ENCODE peak calls at places on chromosome 7, in seven cellular contexts. R, T, L, P, O, V and F are unnamed samples. For H3K4me1, the result is how much of the 10 kb centered on the place peaks cover.

GRCh38 chr7:116783666-116784318 is 78.6 kb upstream of the CAPZA2 start:
- DNase-seq in R (no peak), T (no peak), L (no peak), P (no peak), O (no peak), V (no peak), F (no peak)

GRCh38 chr7:2063562-2064360 is 169.0 kb downstream of the MAD1L1 start:
- DNase-seq in R (no peak), T (no peak), L (no peak), P (no peak), O (no peak), V (no peak), F (no peak)

GRCh38 chr7:96414931-96415292 is 93.0 kb upstream of the SLC25A13 start:
- DNase-seq in R (peak), T (peak), L (no peak), P (peak), O (no peak), V (peak), F (no peak)

GRCh38 chr7:19362099-19362498 is 216.9 kb upstream of the FERD3L start:
- DNase-seq in R (no peak), T (no peak), L (no peak), P (no peak), O (no peak), V (no peak), F (no peak)

GRCh38 chr7:157336383-157337315 is at the start of gene DNAJB6:
- DNase-seq in R (peak), T (no peak), L (peak), P (peak), O (peak), V (peak), F (peak)

GRCh38 chr7:80896856-80897598 is 21.8 kb downstream of the SEMA3C start:
- DNase-seq in R (no peak), T (no peak), L (no peak), P (no peak), O (no peak), V (no peak), F (no peak)

GRCh38 chr7:81956520-81956919 is 186.7 kb upstream of the HGF start:
- DNase-seq in R (peak), T (peak), L (no peak), P (no peak), O (peak), V (no peak), F (no peak)

GRCh38 chr7:462173-463103 is 57.2 kb downstream of the PDGFA start:
- DNase-seq in R (no peak), T (no peak), L (no peak), P (no peak), O (no peak), V (no peak), F (peak)

GRCh38 chr7:18426564-18427226 is 68.9 kb upstream of the HDAC9 start:
- DNase-seq in R (no peak), T (peak), L (no peak), P (no peak), O (no peak), V (no peak), F (no peak)

GRCh38 chr7:155808551-155809331 is 3.5 kb downstream of the SHH start:
- DNase-seq in R (no peak), T (no peak), L (no peak), P (no peak), O (peak), V (no peak), F (peak)

GRCh38 chr7:79664884-79665676 is 211.6 kb upstream of the MAGI2 start:
- DNase-seq in R (no peak), T (no peak), L (no peak), P (no peak), O (no peak), V (no peak), F (no peak)

GRCh38 chr7:31767686-31768358 is 80.8 kb downstream of the PPP1R17 start:
- DNase-seq in R (no peak), T (no peak), L (no peak), P (peak), O (no peak), V (no peak), F (no peak)

GRCh38 chr7:11228515-11228914 is 254.8 kb downstream of the PHF14 start:
- DNase-seq in R (no peak), T (no peak), L (no peak), P (no peak), O (no peak), V (no peak), F (peak)

GRCh38 chr7:899806-900205 is 23.5 kb downstream of the GET4 start:
- DNase-seq in R (no peak), T (no peak), L (no peak), P (no peak), O (no peak), V (no peak), F (no peak)

GRCh38 chr7:47669178-47669878 is 87.4 kb upstream of the TNS3 start:
- DNase-seq in R (peak), T (no peak), L (peak), P (no peak), O (no peak), V (no peak), F (peak)

GRCh38 chr7:105885386-105886111 is 9.2 kb upstream of the ATXN7L1 start:
- DNase-seq in R (no peak), T (no peak), L (no peak), P (no peak), O (no peak), V (peak), F (no peak)

GRCh38 chr7:44705434-44705833 is 43.2 kb upstream of the ZMIZ2 start:
- DNase-seq in R (no peak), T (no peak), L (no peak), P (no peak), O (no peak), V (no peak), F (no peak)

GRCh38 chr7:73423519-73424485 is 9.8 kb upstream of the FZD9 start:
- DNase-seq in R (no peak), T (no peak), L (no peak), P (peak), O (no peak), V (no peak), F (no peak)

GRCh38 chr7:157397751-157398691 is 61.2 kb downstream of the DNAJB6 start:
- DNase-seq in R (peak), T (no peak), L (peak), P (peak), O (peak), V (peak), F (no peak)

GRCh38 chr7:111827863-111828504 is 265.7 kb upstream of the IMMP2L start:
- DNase-seq in R (no peak), T (no peak), L (no peak), P (no peak), O (no peak), V (no peak), F (no peak)

GRCh38 chr7:67392596-67393438 is 396.2 kb downstream of the TYW1 start:
- DNase-seq in R (no peak), T (no peak), L (no peak), P (peak), O (no peak), V (no peak), F (no peak)

GRCh38 chr7:18356195-18356645 is 139.3 kb upstream of the HDAC9 start:
- DNase-seq in R (peak), T (peak), L (no peak), P (no peak), O (peak), V (peak), F (no peak)

GRCh38 chr7:74033372-74034311 is 5.7 kb downstream of the ELN start:
- DNase-seq in R (no peak), T (no peak), L (peak), P (no peak), O (no peak), V (no peak), F (peak)

GRCh38 chr7:150733734-150734095 is 3.5 kb upstream of the GIMAP5 start:
- DNase-seq in R (no peak), T (no peak), L (no peak), P (no peak), O (no peak), V (no peak), F (no peak)

GRCh38 chr7:66837007-66837406 is 84.0 kb upstream of the TMEM248 start:
- DNase-seq in R (peak), T (no peak), L (no peak), P (peak), O (no peak), V (no peak), F (peak)

GRCh38 chr7:55185941-55186609 is 167.3 kb downstream of the EGFR start:
- DNase-seq in R (no peak), T (peak), L (peak), P (no peak), O (peak), V (no peak), F (no peak)

GRCh38 chr7:97752215-97752614 is 20.3 kb downstream of the TAC1 start:
- DNase-seq in R (no peak), T (no peak), L (no peak), P (no peak), O (no peak), V (no peak), F (no peak)

GRCh38 chr7:5494683-5495561 is 71.3 kb upstream of the TNRC18 start:
- DNase-seq in R (peak), T (no peak), L (peak), P (peak), O (peak), V (peak), F (peak)

GRCh38 chr7:27661776-27662489 is 750 bp downstream of the HIBADH start:
- DNase-seq in R (peak), T (no peak), L (peak), P (no peak), O (no peak), V (peak), F (no peak)

GRCh38 chr7:144110272-144110671 is 889 bp downstream of the OR2A2 start:
- DNase-seq in R (no peak), T (no peak), L (no peak), P (no peak), O (no peak), V (no peak), F (no peak)

GRCh38 chr7:167976-168791 is 24.2 kb upstream of the FAM20C start:
- DNase-seq in R (no peak), T (no peak), L (no peak), P (no peak), O (no peak), V (no peak), F (peak)

GRCh38 chr7:69439040-69439439 is 159.2 kb upstream of the AUTS2 start:
- DNase-seq in R (no peak), T (no peak), L (no peak), P (no peak), O (no peak), V (no peak), F (no peak)

DNA sequence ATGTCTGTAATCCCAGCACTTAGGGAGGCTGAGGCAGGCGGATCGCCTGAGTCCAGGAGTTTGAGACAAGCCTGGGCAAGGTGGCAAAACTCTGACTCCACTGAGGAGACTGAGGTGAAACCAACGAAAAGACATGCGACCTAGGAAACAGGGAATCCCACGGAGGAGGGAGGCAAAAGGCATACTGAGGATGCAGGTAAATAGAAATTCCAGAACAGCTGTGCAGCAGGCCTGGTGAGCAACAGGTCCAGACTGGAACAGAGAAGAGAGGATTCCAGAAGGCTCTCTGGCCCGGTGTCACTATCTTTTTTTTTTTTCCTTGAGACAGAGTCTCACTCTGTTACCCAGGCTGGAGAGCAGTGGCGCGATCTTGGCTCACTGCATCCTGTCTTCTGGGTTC is 7.3 kb downstream of the KLRG2 start:
- DNase-seq in R (no peak), T (no peak), L (no peak), P (no peak), O (no peak), V (no peak), F (no peak)
- H3K4me1 ChIP-seq in R (under half), T (under half), L (under half), P (under half), O (under half), V (under half), F (under half)

GRCh38 chr7:98802088-98802780 is 67.6 kb downstream of the TMEM130 start:
- DNase-seq in R (peak), T (no peak), L (peak), P (peak), O (peak), V (no peak), F (no peak)

GRCh38 chr7:98800996-98801395 is 68.8 kb downstream of the TMEM130 start:
- DNase-seq in R (no peak), T (no peak), L (no peak), P (no peak), O (no peak), V (no peak), F (no peak)

GRCh38 chr7:98807306-98807880 is 62.4 kb downstream of the TMEM130 start:
- DNase-seq in R (no peak), T (no peak), L (no peak), P (no peak), O (no peak), V (no peak), F (no peak)

GRCh38 chr7:98805956-98806838 is 63.6 kb downstream of the TMEM130 start:
- DNase-seq in R (no peak), T (no peak), L (no peak), P (no peak), O (no peak), V (no peak), F (no peak)

GRCh38 chr7:98802781-98803110 is 67.1 kb downstream of the TMEM130 start:
- DNase-seq in R (peak), T (no peak), L (no peak), P (no peak), O (no peak), V (no peak), F (no peak)
- H3K27ac ChIP-seq in R (peak), T (no peak), L (no peak), P (no peak), O (peak), V (no peak), F (no peak)

GRCh38 chr7:7976677-7977076 is 8.1 kb downstream of the GLCCI1 start:
- DNase-seq in R (no peak), T (no peak), L (no peak), P (no peak), O (no peak), V (no peak), F (no peak)
- H3K4me1 ChIP-seq in R (under half), T (under half), L (under half), P (under half), O (under half), V (under half), F (under half)

GRCh38 chr7:8000315-8000941 is 31.8 kb downstream of the GLCCI1 start:
- DNase-seq in R (no peak), T (no peak), L (no peak), P (no peak), O (no peak), V (no peak), F (no peak)

GRCh38 chr7:8005279-8005678 is 36.7 kb downstream of the GLCCI1 start:
- DNase-seq in R (no peak), T (no peak), L (no peak), P (no peak), O (no peak), V (no peak), F (no peak)

DNA sequence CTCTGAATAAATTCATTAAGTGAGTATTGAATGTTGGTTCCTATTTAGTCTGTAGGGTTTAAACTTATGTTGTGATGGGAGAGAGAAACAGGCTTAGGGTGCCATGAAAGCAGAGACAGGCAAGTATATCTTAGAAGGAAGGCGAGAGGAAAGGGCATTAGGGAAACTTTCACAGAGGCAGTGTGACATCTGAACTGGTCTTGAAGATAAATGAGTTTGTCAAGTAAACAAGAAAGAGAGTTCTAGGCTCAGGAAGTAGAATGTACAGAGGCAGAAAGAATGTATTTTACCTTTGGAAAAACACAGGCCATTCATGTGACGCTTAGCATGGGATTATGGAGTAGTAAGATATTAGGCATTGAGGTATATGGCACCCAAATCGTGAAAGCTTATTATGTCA is 34.5 kb downstream of the GLCCI1 start:
- DNase-seq in R (no peak), T (no peak), L (no peak), P (no peak), O (no peak), V (no peak), F (no peak)
- H3K27ac ChIP-seq in R (no peak), T (no peak), L (no peak), P (no peak), O (no peak), V (no peak), F (no peak)

GRCh38 chr7:34133983-34134782 is 228.8 kb downstream of the BMPER start:
- DNase-seq in R (peak), T (peak), L (peak), P (peak), O (peak), V (no peak), F (no peak)
- H3K4me1 ChIP-seq in R (under half), T (under half), L (under half), P (under half), O (under half), V (under half), F (under half)

DNA sequence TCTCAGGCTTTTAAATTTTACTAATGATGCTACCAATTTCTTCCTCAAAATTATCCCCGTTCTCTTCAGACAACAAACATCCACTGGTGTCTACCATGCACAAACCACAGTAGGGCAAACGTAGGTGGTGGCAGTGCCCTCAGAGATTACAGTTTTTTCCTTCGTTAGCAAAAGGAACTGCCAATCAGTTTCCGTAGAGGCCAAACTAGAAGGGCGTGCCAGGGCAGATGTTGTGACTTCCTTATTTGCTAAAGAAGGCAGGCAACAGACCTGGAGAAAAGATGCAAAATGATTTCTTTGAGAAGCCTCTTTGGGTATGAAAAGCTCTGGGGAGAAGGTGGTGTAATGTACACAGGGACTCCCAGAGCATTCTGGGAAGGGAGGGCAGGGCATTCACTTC is 7.6 kb upstream of the FAM180A start:
- DNase-seq in R (no peak), T (no peak), L (peak), P (no peak), O (no peak), V (no peak), F (no peak)
- H3K27ac ChIP-seq in R (no peak), T (no peak), L (peak), P (no peak), O (no peak), V (no peak), F (no peak)

GRCh38 chr7:36281945-36282727 is 107.5 kb upstream of the ANLN start:
- DNase-seq in R (no peak), T (no peak), L (no peak), P (no peak), O (no peak), V (no peak), F (no peak)
- H3K4me1 ChIP-seq in R (half or more), T (half or more), L (under half), P (under half), O (half or more), V (under half), F (under half)

DNA sequence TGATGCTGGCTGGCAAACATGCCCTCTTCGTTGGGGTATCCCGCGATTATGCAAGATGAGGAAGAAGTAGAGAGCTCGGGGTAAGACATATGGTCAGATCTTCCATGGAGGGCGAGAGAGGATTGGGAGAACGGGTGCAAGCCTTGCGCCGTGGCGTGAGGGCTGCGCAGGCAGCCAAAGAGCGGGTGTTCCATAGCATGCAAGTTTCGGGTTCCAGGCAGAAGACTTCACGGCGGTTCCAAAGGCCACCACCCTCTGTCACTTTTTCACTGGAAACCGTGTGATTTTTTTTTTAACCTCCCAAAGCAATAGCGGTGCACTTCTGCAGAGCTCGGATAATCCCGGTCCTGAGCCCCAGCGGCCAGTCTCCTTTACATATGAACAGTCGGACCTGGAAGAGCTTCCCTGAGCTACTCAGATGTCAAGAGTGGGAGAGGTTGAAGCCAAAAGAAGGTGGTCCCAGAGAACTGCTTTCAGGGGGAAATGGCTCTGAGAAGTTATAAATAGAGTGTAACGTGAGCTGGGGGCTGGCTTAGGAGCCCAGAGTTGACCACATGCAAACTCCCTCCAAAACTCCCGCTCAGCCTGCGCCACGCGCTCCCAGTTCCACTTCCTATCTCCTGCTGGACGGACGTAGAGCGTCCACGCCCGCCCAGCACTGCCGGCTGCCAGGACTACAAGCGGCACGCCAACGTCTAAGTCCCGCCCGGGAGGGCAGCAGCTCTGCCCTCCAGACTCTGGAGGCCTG is at the start of gene MEOX2:
- DNase-seq in R (no peak), T (no peak), L (peak), P (peak), O (peak), V (no peak), F (peak)
- H3K27ac ChIP-seq in R (no peak), T (no peak), L (peak), P (no peak), O (no peak), V (no peak), F (peak)

GRCh38 chr7:102220229-102220850 is 66.3 kb upstream of the SH2B2 start:
- DNase-seq in R (no peak), T (no peak), L (no peak), P (no peak), O (no peak), V (no peak), F (no peak)

GRCh38 chr7:102214477-102215072 is 72.1 kb upstream of the SH2B2 start:
- DNase-seq in R (no peak), T (no peak), L (no peak), P (no peak), O (no peak), V (no peak), F (no peak)

GRCh38 chr7:102215706-102216105 is 71.0 kb upstream of the SH2B2 start:
- DNase-seq in R (no peak), T (no peak), L (no peak), P (no peak), O (no peak), V (no peak), F (no peak)

GRCh38 chr7:102215281-102215680 is 71.4 kb upstream of the SH2B2 start:
- DNase-seq in R (no peak), T (no peak), L (no peak), P (no peak), O (no peak), V (no peak), F (no peak)

GRCh38 chr7:102216573-102217314 is 69.9 kb upstream of the SH2B2 start:
- DNase-seq in R (no peak), T (no peak), L (no peak), P (no peak), O (no peak), V (no peak), F (no peak)
- H3K4me1 ChIP-seq in R (under half), T (under half), L (under half), P (under half), O (under half), V (under half), F (under half)

DNA sequence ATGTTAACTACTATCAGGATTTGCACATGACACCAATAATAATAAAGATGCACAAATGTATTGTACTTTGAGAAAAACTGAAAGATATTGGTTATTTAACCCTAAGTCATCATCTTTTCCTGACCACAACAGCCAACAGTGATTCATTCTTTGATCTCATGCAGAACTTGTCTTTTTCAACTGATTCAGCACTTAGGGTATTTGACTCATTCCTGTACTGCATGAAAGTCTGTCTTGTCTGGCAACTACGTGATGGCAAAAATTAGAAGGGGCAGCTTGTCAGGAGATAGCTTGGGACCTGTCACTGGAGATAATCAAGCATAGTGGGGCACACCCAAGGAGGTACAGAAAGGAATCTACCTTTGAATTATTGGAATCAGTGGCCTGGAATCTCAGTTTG is 77.8 kb upstream of the LRRC17 start:
- DNase-seq in R (no peak), T (peak), L (no peak), P (no peak), O (peak), V (no peak), F (no peak)
- H3K27ac ChIP-seq in R (no peak), T (no peak), L (no peak), P (no peak), O (peak), V (no peak), F (no peak)